ENCODE peak calls at places on chromosomes 2 and 18, in seven cellular contexts. R, K, G, T, Y, O and I are unnamed samples.
A peak's percentile ranks its signal among the peaks of the same experiment; 100 is the strongest.

GRCh38 chr2:71605781-71606241 is 152.4 kb downstream of the DYSF start:
- DNase-seq in R (peak; percentile 33), K (no peak), G (no peak), T (no peak), Y (no peak), O (no peak), I (no peak)

GRCh38 chr2:68753318-68753717 is 18.7 kb downstream of the ARHGAP25 start:
- DNase-seq in R (no peak), K (no peak), G (no peak), T (no peak), Y (no peak), O (no peak), I (no peak)

GRCh38 chr18:21735452-21736015 is 5.1 kb upstream of the MIB1 start:
- DNase-seq in R (no peak), K (peak; percentile 42), G (peak; percentile 77), T (peak; percentile 72), Y (peak; percentile 73), O (no peak), I (no peak)

GRCh38 chr2:161161074-161161577 is 898 bp downstream of the TANK start:
- DNase-seq in R (no peak), K (no peak), G (no peak), T (no peak), Y (no peak), O (no peak), I (no peak)

GRCh38 chr2:101356486-101356885 is 30.8 kb downstream of the CREG2 start:
- DNase-seq in R (no peak), K (no peak), G (no peak), T (peak; percentile 34), Y (peak; percentile 33), O (peak; percentile 59), I (no peak)

GRCh38 chr2:157124731-157125130 is 132.8 kb upstream of the GALNT5 start:
- DNase-seq in R (no peak), K (no peak), G (no peak), T (no peak), Y (no peak), O (no peak), I (no peak)

GRCh38 chr2:17594533-17595391 is 54.3 kb downstream of the VSNL1 start:
- DNase-seq in R (no peak), K (no peak), G (peak; percentile 54), T (no peak), Y (peak; percentile 47), O (no peak), I (no peak)

GRCh38 chr2:137842952-137843351 is 121.3 kb upstream of the HNMT start:
- DNase-seq in R (no peak), K (no peak), G (no peak), T (no peak), Y (no peak), O (no peak), I (no peak)

GRCh38 chr18:24725644-24726043 is 265.2 kb downstream of the HRH4 start:
- DNase-seq in R (no peak), K (no peak), G (no peak), T (no peak), Y (no peak), O (no peak), I (no peak)

GRCh38 chr2:198098918-198099317 is 294.5 kb downstream of the PLCL1 start:
- DNase-seq in R (no peak), K (no peak), G (peak; percentile 94), T (peak; percentile 26), Y (no peak), O (no peak), I (no peak)

GRCh38 chr2:212364106-212364505 is 174.5 kb downstream of the ERBB4 start:
- DNase-seq in R (no peak), K (no peak), G (no peak), T (peak; percentile 45), Y (peak; percentile 4), O (no peak), I (no peak)

GRCh38 chr18:61821748-61822147 is 71.1 kb downstream of the RNF152 start:
- DNase-seq in R (no peak), K (no peak), G (no peak), T (no peak), Y (no peak), O (no peak), I (no peak)

GRCh38 chr2:196256585-196256984 is 85.2 kb upstream of the STK17B start:
- DNase-seq in R (no peak), K (no peak), G (no peak), T (no peak), Y (no peak), O (no peak), I (no peak)

GRCh38 chr2:105732096-105732495 is 12.6 kb upstream of the NCK2 start:
- DNase-seq in R (no peak), K (no peak), G (no peak), T (no peak), Y (peak; percentile 52), O (no peak), I (no peak)

GRCh38 chr2:240277073-240277806 is 136.8 kb upstream of the OTOS start:
- DNase-seq in R (no peak), K (no peak), G (no peak), T (no peak), Y (peak; percentile 63), O (no peak), I (no peak)

GRCh38 chr2:33448216-33448899 is 28.1 kb upstream of the RASGRP3 start:
- DNase-seq in R (no peak), K (no peak), G (no peak), T (no peak), Y (no peak), O (no peak), I (no peak)

GRCh38 chr18:77063256-77063655 is 69.3 kb downstream of the MBP start:
- DNase-seq in R (no peak), K (peak; percentile 54), G (no peak), T (peak; percentile 96), Y (peak; percentile 94), O (peak; percentile 55), I (peak; percentile 73)

GRCh38 chr2:201887851-201888451 is 81.6 kb downstream of the CDK15 start:
- DNase-seq in R (no peak), K (no peak), G (no peak), T (no peak), Y (peak; percentile 8), O (no peak), I (no peak)

GRCh38 chr2:111120253-111121027 is at the start of gene BCL2L11:
- DNase-seq in R (peak; percentile 93), K (peak; percentile 71), G (peak; percentile 94), T (peak; percentile 93), Y (peak; percentile 94), O (peak; percentile 81), I (peak; percentile 47)